ENCODE peak calls at places on chromosomes 3 and 15, in five cellular contexts. One of them, this sample, is unnamed.

GRCh38 chr15:52790166-52790708 is at the start of gene ONECUT1:
- DNase-seq in stimulated activated CD4-positive, alpha-beta T cell treated with anti-CD3 and anti-CD28 coated beads, Interleukin-1b, Interleukin-23, amount 100 ng/mL, for 48 hours: no peak
- DNase-seq in pancreas: peak
- DNase-seq in kidney epithelial cell: no peak
- DNase-seq in fibroblast of the aortic adventitia: peak
- DNase-seq in this sample: peak

GRCh38 chr3:65593780-65594752 is 444.7 kb downstream of the MAGI1 start:
- DNase-seq in fibroblast of the aortic adventitia: no peak
- DNase-seq in kidney epithelial cell: no peak
- DNase-seq in pancreas: no peak
- DNase-seq in stimulated activated CD4-positive, alpha-beta T cell treated with anti-CD3 and anti-CD28 coated beads, Interleukin-1b, Interleukin-23, amount 100 ng/mL, for 48 hours: no peak
- DNase-seq in this sample: no peak

GRCh38 chr3:162134571-162134970 is 638.0 kb downstream of the OTOL1 start:
- DNase-seq in stimulated activated CD4-positive, alpha-beta T cell treated with anti-CD3 and anti-CD28 coated beads, Interleukin-1b, Interleukin-23, amount 100 ng/mL, for 48 hours: no peak
- DNase-seq in kidney epithelial cell: no peak
- DNase-seq in fibroblast of the aortic adventitia: no peak
- DNase-seq in pancreas: no peak
- DNase-seq in this sample: no peak

GRCh38 chr3:42056840-42057239 is 34.3 kb upstream of the TRAK1 start:
- DNase-seq in pancreas: no peak
- DNase-seq in fibroblast of the aortic adventitia: no peak
- DNase-seq in kidney epithelial cell: no peak
- DNase-seq in stimulated activated CD4-positive, alpha-beta T cell treated with anti-CD3 and anti-CD28 coated beads, Interleukin-1b, Interleukin-23, amount 100 ng/mL, for 48 hours: no peak
- DNase-seq in this sample: no peak

GRCh38 chr3:177490626-177491025 is 293.3 kb upstream of the TBL1XR1 start:
- DNase-seq in fibroblast of the aortic adventitia: no peak
- DNase-seq in pancreas: no peak
- DNase-seq in stimulated activated CD4-positive, alpha-beta T cell treated with anti-CD3 and anti-CD28 coated beads, Interleukin-1b, Interleukin-23, amount 100 ng/mL, for 48 hours: no peak
- DNase-seq in kidney epithelial cell: no peak
- DNase-seq in this sample: no peak

GRCh38 chr3:170090601-170090981 is 52.8 kb downstream of the GPR160 start:
- DNase-seq in stimulated activated CD4-positive, alpha-beta T cell treated with anti-CD3 and anti-CD28 coated beads, Interleukin-1b, Interleukin-23, amount 100 ng/mL, for 48 hours: no peak
- DNase-seq in pancreas: no peak
- DNase-seq in kidney epithelial cell: no peak
- DNase-seq in fibroblast of the aortic adventitia: no peak
- DNase-seq in this sample: no peak

GRCh38 chr3:51379746-51380330 is 5.3 kb upstream of the MANF start:
- DNase-seq in kidney epithelial cell: no peak
- DNase-seq in fibroblast of the aortic adventitia: no peak
- DNase-seq in stimulated activated CD4-positive, alpha-beta T cell treated with anti-CD3 and anti-CD28 coated beads, Interleukin-1b, Interleukin-23, amount 100 ng/mL, for 48 hours: no peak
- DNase-seq in pancreas: no peak
- DNase-seq in this sample: no peak

GRCh38 chr3:124351430-124352142 is 359.7 kb upstream of the ROPN1 start:
- DNase-seq in stimulated activated CD4-positive, alpha-beta T cell treated with anti-CD3 and anti-CD28 coated beads, Interleukin-1b, Interleukin-23, amount 100 ng/mL, for 48 hours: no peak
- DNase-seq in fibroblast of the aortic adventitia: peak
- DNase-seq in pancreas: no peak
- DNase-seq in kidney epithelial cell: no peak
- DNase-seq in this sample: peak

GRCh38 chr3:155880286-155880685 is 9.8 kb downstream of the GMPS start:
- DNase-seq in kidney epithelial cell: no peak
- DNase-seq in stimulated activated CD4-positive, alpha-beta T cell treated with anti-CD3 and anti-CD28 coated beads, Interleukin-1b, Interleukin-23, amount 100 ng/mL, for 48 hours: no peak
- DNase-seq in fibroblast of the aortic adventitia: no peak
- DNase-seq in pancreas: no peak
- DNase-seq in this sample: no peak

GRCh38 chr15:100880139-100880896 is 687 bp downstream of the ALDH1A3 start:
- DNase-seq in stimulated activated CD4-positive, alpha-beta T cell treated with anti-CD3 and anti-CD28 coated beads, Interleukin-1b, Interleukin-23, amount 100 ng/mL, for 48 hours: no peak
- DNase-seq in kidney epithelial cell: no peak
- DNase-seq in pancreas: no peak
- DNase-seq in fibroblast of the aortic adventitia: peak
- DNase-seq in this sample: no peak

GRCh38 chr15:67178569-67179210 is 75.8 kb downstream of the AAGAB start:
- DNase-seq in kidney epithelial cell: peak
- DNase-seq in fibroblast of the aortic adventitia: peak
- DNase-seq in pancreas: no peak
- DNase-seq in stimulated activated CD4-positive, alpha-beta T cell treated with anti-CD3 and anti-CD28 coated beads, Interleukin-1b, Interleukin-23, amount 100 ng/mL, for 48 hours: no peak
- DNase-seq in this sample: peak

GRCh38 chr3:187040637-187041361 is 98.5 kb downstream of the RPL39L start:
- DNase-seq in pancreas: no peak
- DNase-seq in stimulated activated CD4-positive, alpha-beta T cell treated with anti-CD3 and anti-CD28 coated beads, Interleukin-1b, Interleukin-23, amount 100 ng/mL, for 48 hours: no peak
- DNase-seq in kidney epithelial cell: no peak
- DNase-seq in fibroblast of the aortic adventitia: peak
- DNase-seq in this sample: peak

GRCh38 chr15:90818251-90819210 is 49.9 kb upstream of the FURIN start:
- DNase-seq in stimulated activated CD4-positive, alpha-beta T cell treated with anti-CD3 and anti-CD28 coated beads, Interleukin-1b, Interleukin-23, amount 100 ng/mL, for 48 hours: peak
- DNase-seq in fibroblast of the aortic adventitia: peak
- DNase-seq in pancreas: peak
- DNase-seq in kidney epithelial cell: no peak
- DNase-seq in this sample: no peak

GRCh38 chr15:29345549-29346525 is 76.2 kb upstream of the NSMCE3 start:
- DNase-seq in fibroblast of the aortic adventitia: no peak
- DNase-seq in stimulated activated CD4-positive, alpha-beta T cell treated with anti-CD3 and anti-CD28 coated beads, Interleukin-1b, Interleukin-23, amount 100 ng/mL, for 48 hours: no peak
- DNase-seq in pancreas: no peak
- DNase-seq in kidney epithelial cell: no peak
- DNase-seq in this sample: no peak

GRCh38 chr3:94070341-94070911 is 7.6 kb downstream of the NSUN3 start:
- DNase-seq in stimulated activated CD4-positive, alpha-beta T cell treated with anti-CD3 and anti-CD28 coated beads, Interleukin-1b, Interleukin-23, amount 100 ng/mL, for 48 hours: no peak
- DNase-seq in pancreas: no peak
- DNase-seq in kidney epithelial cell: no peak
- DNase-seq in fibroblast of the aortic adventitia: no peak
- DNase-seq in this sample: no peak

GRCh38 chr3:134350861-134351311 is 23.4 kb downstream of the AMOTL2 start:
- DNase-seq in kidney epithelial cell: no peak
- DNase-seq in fibroblast of the aortic adventitia: no peak
- DNase-seq in stimulated activated CD4-positive, alpha-beta T cell treated with anti-CD3 and anti-CD28 coated beads, Interleukin-1b, Interleukin-23, amount 100 ng/mL, for 48 hours: no peak
- DNase-seq in pancreas: peak
- DNase-seq in this sample: no peak

GRCh38 chr15:25508369-25509002 is 69.7 kb upstream of the UBE3A start:
- DNase-seq in stimulated activated CD4-positive, alpha-beta T cell treated with anti-CD3 and anti-CD28 coated beads, Interleukin-1b, Interleukin-23, amount 100 ng/mL, for 48 hours: no peak
- DNase-seq in kidney epithelial cell: no peak
- DNase-seq in fibroblast of the aortic adventitia: peak
- DNase-seq in pancreas: no peak
- DNase-seq in this sample: peak

GRCh38 chr3:12990781-12991480 is 82.3 kb downstream of the IQSEC1 start:
- DNase-seq in pancreas: no peak
- DNase-seq in stimulated activated CD4-positive, alpha-beta T cell treated with anti-CD3 and anti-CD28 coated beads, Interleukin-1b, Interleukin-23, amount 100 ng/mL, for 48 hours: no peak
- DNase-seq in fibroblast of the aortic adventitia: peak
- DNase-seq in kidney epithelial cell: peak
- DNase-seq in this sample: peak

GRCh38 chr15:97566957-97567356 is 393.5 kb upstream of the ARRDC4 start:
- DNase-seq in kidney epithelial cell: no peak
- DNase-seq in stimulated activated CD4-positive, alpha-beta T cell treated with anti-CD3 and anti-CD28 coated beads, Interleukin-1b, Interleukin-23, amount 100 ng/mL, for 48 hours: no peak
- DNase-seq in fibroblast of the aortic adventitia: no peak
- DNase-seq in pancreas: no peak
- DNase-seq in this sample: no peak

GRCh38 chr3:29972594-29972993 is 633.8 kb upstream of the TGFBR2 start:
- DNase-seq in stimulated activated CD4-positive, alpha-beta T cell treated with anti-CD3 and anti-CD28 coated beads, Interleukin-1b, Interleukin-23, amount 100 ng/mL, for 48 hours: no peak
- DNase-seq in fibroblast of the aortic adventitia: peak
- DNase-seq in pancreas: no peak
- DNase-seq in kidney epithelial cell: peak
- DNase-seq in this sample: peak

GRCh38 chr3:33751320-33751719 is 33.3 kb upstream of the CLASP2 start:
- DNase-seq in fibroblast of the aortic adventitia: no peak
- DNase-seq in kidney epithelial cell: no peak
- DNase-seq in stimulated activated CD4-positive, alpha-beta T cell treated with anti-CD3 and anti-CD28 coated beads, Interleukin-1b, Interleukin-23, amount 100 ng/mL, for 48 hours: no peak
- DNase-seq in pancreas: no peak
- DNase-seq in this sample: no peak

GRCh38 chr3:171446801-171447578 is 13.2 kb downstream of the TNIK start:
- DNase-seq in pancreas: peak
- DNase-seq in kidney epithelial cell: no peak
- DNase-seq in fibroblast of the aortic adventitia: peak
- DNase-seq in stimulated activated CD4-positive, alpha-beta T cell treated with anti-CD3 and anti-CD28 coated beads, Interleukin-1b, Interleukin-23, amount 100 ng/mL, for 48 hours: no peak
- DNase-seq in this sample: peak

GRCh38 chr15:58628206-58629057 is 121.1 kb downstream of the ADAM10 start:
- DNase-seq in stimulated activated CD4-positive, alpha-beta T cell treated with anti-CD3 and anti-CD28 coated beads, Interleukin-1b, Interleukin-23, amount 100 ng/mL, for 48 hours: no peak
- DNase-seq in fibroblast of the aortic adventitia: peak
- DNase-seq in pancreas: no peak
- DNase-seq in kidney epithelial cell: no peak
- DNase-seq in this sample: no peak

GRCh38 chr3:125278155-125278554 is 65.6 kb upstream of the SLC12A8 start:
- DNase-seq in kidney epithelial cell: no peak
- DNase-seq in fibroblast of the aortic adventitia: no peak
- DNase-seq in stimulated activated CD4-positive, alpha-beta T cell treated with anti-CD3 and anti-CD28 coated beads, Interleukin-1b, Interleukin-23, amount 100 ng/mL, for 48 hours: no peak
- DNase-seq in pancreas: no peak
- DNase-seq in this sample: no peak

GRCh38 chr15:79743032-79743431 is 153.8 kb downstream of the MTHFS start:
- DNase-seq in pancreas: no peak
- DNase-seq in stimulated activated CD4-positive, alpha-beta T cell treated with anti-CD3 and anti-CD28 coated beads, Interleukin-1b, Interleukin-23, amount 100 ng/mL, for 48 hours: no peak
- DNase-seq in fibroblast of the aortic adventitia: no peak
- DNase-seq in kidney epithelial cell: no peak
- DNase-seq in this sample: no peak

GRCh38 chr3:53109822-53110771 is 20.1 kb downstream of the RFT1 start:
- DNase-seq in pancreas: no peak
- DNase-seq in fibroblast of the aortic adventitia: peak
- DNase-seq in kidney epithelial cell: no peak
- DNase-seq in stimulated activated CD4-positive, alpha-beta T cell treated with anti-CD3 and anti-CD28 coated beads, Interleukin-1b, Interleukin-23, amount 100 ng/mL, for 48 hours: peak
- DNase-seq in this sample: peak

GRCh38 chr15:69478259-69478687 is 25.7 kb downstream of the RPLP1 start:
- DNase-seq in fibroblast of the aortic adventitia: peak
- DNase-seq in kidney epithelial cell: no peak
- DNase-seq in pancreas: peak
- DNase-seq in stimulated activated CD4-positive, alpha-beta T cell treated with anti-CD3 and anti-CD28 coated beads, Interleukin-1b, Interleukin-23, amount 100 ng/mL, for 48 hours: peak
- DNase-seq in this sample: peak

GRCh38 chr3:156477306-156477705 is 77.6 kb downstream of the SSR3 start:
- DNase-seq in fibroblast of the aortic adventitia: peak
- DNase-seq in kidney epithelial cell: no peak
- DNase-seq in stimulated activated CD4-positive, alpha-beta T cell treated with anti-CD3 and anti-CD28 coated beads, Interleukin-1b, Interleukin-23, amount 100 ng/mL, for 48 hours: no peak
- DNase-seq in pancreas: no peak
- DNase-seq in this sample: peak

GRCh38 chr15:81117136-81117535 is 16.9 kb upstream of the CFAP161 start:
- DNase-seq in stimulated activated CD4-positive, alpha-beta T cell treated with anti-CD3 and anti-CD28 coated beads, Interleukin-1b, Interleukin-23, amount 100 ng/mL, for 48 hours: no peak
- DNase-seq in fibroblast of the aortic adventitia: peak
- DNase-seq in kidney epithelial cell: no peak
- DNase-seq in pancreas: no peak
- DNase-seq in this sample: peak

GRCh38 chr3:16066975-16067374 is 107.5 kb upstream of the GALNT15 start:
- DNase-seq in fibroblast of the aortic adventitia: peak
- DNase-seq in kidney epithelial cell: no peak
- DNase-seq in pancreas: no peak
- DNase-seq in stimulated activated CD4-positive, alpha-beta T cell treated with anti-CD3 and anti-CD28 coated beads, Interleukin-1b, Interleukin-23, amount 100 ng/mL, for 48 hours: no peak
- DNase-seq in this sample: peak

GRCh38 chr3:151774910-151775309 is 39.0 kb upstream of the AADAC start:
- DNase-seq in kidney epithelial cell: no peak
- DNase-seq in pancreas: no peak
- DNase-seq in stimulated activated CD4-positive, alpha-beta T cell treated with anti-CD3 and anti-CD28 coated beads, Interleukin-1b, Interleukin-23, amount 100 ng/mL, for 48 hours: no peak
- DNase-seq in fibroblast of the aortic adventitia: no peak
- DNase-seq in this sample: no peak

GRCh38 chr3:171028025-171028778 is 1.7 kb upstream of the SLC2A2 start:
- DNase-seq in kidney epithelial cell: peak
- DNase-seq in fibroblast of the aortic adventitia: peak
- DNase-seq in pancreas: peak
- DNase-seq in stimulated activated CD4-positive, alpha-beta T cell treated with anti-CD3 and anti-CD28 coated beads, Interleukin-1b, Interleukin-23, amount 100 ng/mL, for 48 hours: peak
- DNase-seq in this sample: peak

GRCh38 chr3:130787422-130788068 is 40.9 kb upstream of the PIK3R4 start:
- DNase-seq in pancreas: no peak
- DNase-seq in fibroblast of the aortic adventitia: no peak
- DNase-seq in stimulated activated CD4-positive, alpha-beta T cell treated with anti-CD3 and anti-CD28 coated beads, Interleukin-1b, Interleukin-23, amount 100 ng/mL, for 48 hours: no peak
- DNase-seq in kidney epithelial cell: no peak
- DNase-seq in this sample: no peak

GRCh38 chr3:53140575-53141467 is 10.6 kb upstream of the RFT1 start:
- DNase-seq in pancreas: no peak
- DNase-seq in kidney epithelial cell: no peak
- DNase-seq in stimulated activated CD4-positive, alpha-beta T cell treated with anti-CD3 and anti-CD28 coated beads, Interleukin-1b, Interleukin-23, amount 100 ng/mL, for 48 hours: peak
- DNase-seq in fibroblast of the aortic adventitia: peak
- DNase-seq in this sample: peak

This sample was measured in IMR-90.